ENCODE peak calls at places on chromosomes 5 and 9, in six cellular contexts. N, R, Z, C, O and T are unnamed samples.

GRCh38 chr5:7376889-7377288 is 19.0 kb upstream of the ADCY2 start:
- DNase-seq in O (no peak), C (no peak), Z (no peak), R (no peak), N (no peak), T (no peak)

GRCh38 chr9:121958530-121958929 is 134.6 kb downstream of the TTLL11 start:
- DNase-seq in Z (no peak), O (peak), N (no peak), C (no peak), R (no peak), T (no peak)

GRCh38 chr5:115813719-115814118 is 2.7 kb downstream of the CDO1 start:
- DNase-seq in N (no peak), Z (no peak), R (no peak), O (no peak), C (no peak), T (no peak)

GRCh38 chr5:84362061-84362720 is 22.5 kb downstream of the EDIL3 start:
- DNase-seq in C (no peak), O (peak), Z (no peak), R (no peak), N (no peak), T (no peak)

GRCh38 chr9:130627896-130628792 is 36.2 kb upstream of the PRDM12 start:
- DNase-seq in C (no peak), R (no peak), N (no peak), Z (no peak), O (no peak), T (no peak)

GRCh38 chr5:68242743-68243142 is 27.2 kb downstream of the PIK3R1 start:
- DNase-seq in O (peak), C (peak), R (no peak), Z (no peak), N (no peak), T (no peak)

GRCh38 chr9:4297795-4298254 is 2.0 kb downstream of the GLIS3 start:
- DNase-seq in N (peak), C (peak), Z (peak), O (peak), R (peak), T (no peak)

GRCh38 chr9:13648676-13649075 is 369.2 kb upstream of the MPDZ start:
- DNase-seq in R (no peak), Z (no peak), O (no peak), C (peak), N (no peak), T (peak)

GRCh38 chr9:77647659-77648457 is at the start of gene GNA14:
- DNase-seq in Z (peak), N (no peak), C (no peak), R (peak), O (peak), T (no peak)

GRCh38 chr9:121122450-121123032 is 47.8 kb downstream of the CNTRL start:
- DNase-seq in R (no peak), O (peak), Z (no peak), C (no peak), N (no peak), T (no peak)

GRCh38 chr5:172788771-172789686 is 18.0 kb upstream of the DUSP1 start:
- DNase-seq in C (no peak), N (peak), R (no peak), Z (peak), O (no peak), T (no peak)
- H3K4me3 ChIP-seq in C (no peak), N (no peak), R (no peak), Z (no peak), O (no peak), T (no peak)

GRCh38 chr5:150234606-150235547 is 45.0 kb downstream of the SLC6A7 start:
- DNase-seq in Z (peak), R (no peak), O (no peak), C (no peak), N (no peak), T (no peak)

GRCh38 chr5:150236981-150237754 is 47.3 kb downstream of the SLC6A7 start:
- DNase-seq in O (no peak), N (no peak), Z (no peak), R (no peak), C (no peak), T (no peak)

GRCh38 chr5:150238646-150239045 is 48.8 kb downstream of the SLC6A7 start:
- DNase-seq in C (no peak), R (no peak), N (no peak), Z (no peak), O (no peak), T (no peak)

GRCh38 chr5:150236313-150236712 is 46.5 kb downstream of the SLC6A7 start:
- DNase-seq in C (no peak), O (no peak), N (no peak), Z (no peak), R (no peak), T (no peak)

GRCh38 chr5:150235548-150235895 is 45.7 kb downstream of the SLC6A7 start:
- DNase-seq in C (no peak), N (no peak), O (no peak), R (no peak), Z (no peak), T (no peak)
- H3K4me3 ChIP-seq in C (no peak), N (no peak), O (no peak), R (no peak), Z (no peak), T (no peak)

DNA sequence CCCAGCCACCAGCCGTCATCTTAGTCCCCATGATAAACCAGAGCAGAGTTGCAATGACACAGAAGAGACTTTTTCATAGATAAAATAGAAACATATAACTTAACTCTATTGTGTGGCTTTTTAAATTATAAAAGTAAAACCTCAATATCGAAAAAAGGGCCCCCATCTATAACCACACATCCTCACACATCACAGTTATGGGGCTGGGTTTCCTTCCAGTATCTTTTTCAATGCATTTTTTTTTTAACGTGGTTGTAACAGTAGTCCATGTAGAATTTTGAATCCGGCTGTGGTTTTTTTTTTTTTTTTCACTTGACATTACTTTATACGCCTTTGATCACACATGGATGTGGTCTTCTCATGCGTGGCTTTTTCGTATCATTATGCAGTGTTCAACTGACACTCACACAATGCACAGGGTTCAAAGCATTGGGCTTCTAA is 77.4 kb downstream of the CFAP77 start:
- DNase-seq in Z (no peak), O (no peak), C (no peak), R (no peak), N (no peak), T (no peak)
- H3K4me3 ChIP-seq in Z (no peak), O (no peak), C (no peak), R (no peak), N (no peak), T (no peak)

GRCh38 chr9:137256839-137257238 is 1.7 kb downstream of the NELFB start:
- DNase-seq in C (no peak), N (no peak), O (no peak), R (no peak), Z (no peak), T (no peak)
- H3K4me3 ChIP-seq in C (peak), N (no peak), O (peak), R (peak), Z (peak), T (no peak)

GRCh38 chr5:66959668-66960067 is 236.9 kb downstream of the CD180 start:
- DNase-seq in O (no peak), Z (no peak), C (peak), N (peak), R (no peak), T (no peak)
- H3K4me3 ChIP-seq in O (peak), Z (peak), C (no peak), N (peak), R (peak), T (no peak)

GRCh38 chr9:133276001-133276884 is 1.2 kb upstream of the ABO start:
- DNase-seq in R (no peak), Z (no peak), N (no peak), O (no peak), C (no peak), T (no peak)
- H3K4me3 ChIP-seq in R (no peak), Z (peak), N (no peak), O (no peak), C (no peak), T (no peak)